ENCODE peak calls at places on chromosomes 7 and 10, in four cellular contexts. N, B, T and D are unnamed samples.

GRCh38 chr7:28921822-28922221 is 36.3 kb downstream of the TRIL start:
- DNase-seq in T (peak), B (peak), N (no peak), D (peak)

GRCh38 chr7:98276241-98276761 is 5.2 kb upstream of the BRI3 start:
- DNase-seq in N (no peak), T (peak), B (no peak), D (no peak)

GRCh38 chr10:125783957-125784356 is 8.3 kb upstream of the MMP21 start:
- DNase-seq in T (no peak), B (no peak), N (no peak), D (no peak)

GRCh38 chr10:43039629-43040481 is 37.0 kb upstream of the RET start:
- DNase-seq in N (no peak), B (no peak), T (no peak), D (no peak)

GRCh38 chr10:60382946-60383681 is 6.6 kb downstream of the ANK3 start:
- DNase-seq in B (no peak), T (no peak), N (no peak), D (no peak)

GRCh38 chr10:99450624-99451498 is 20.4 kb upstream of the GOT1 start:
- DNase-seq in T (peak), B (no peak), N (no peak), D (no peak)

GRCh38 chr10:119284679-119285096 is 77.3 kb downstream of the GRK5 start:
- DNase-seq in T (no peak), N (no peak), B (no peak), D (no peak)

GRCh38 chr7:57256637-57257375 is 124.6 kb upstream of the ZNF479 start:
- DNase-seq in T (no peak), N (no peak), B (no peak), D (no peak)

GRCh38 chr7:56097700-56098099 is 4.9 kb upstream of the PHKG1 start:
- DNase-seq in T (no peak), N (no peak), B (peak), D (peak)

GRCh38 chr7:148541891-148542504 is 48.6 kb upstream of the C7orf33 start:
- DNase-seq in T (no peak), B (no peak), N (no peak), D (no peak)

GRCh38 chr7:148547946-148548345 is 42.6 kb upstream of the C7orf33 start:
- DNase-seq in T (no peak), B (no peak), N (no peak), D (no peak)

GRCh38 chr7:148543302-148543701 is 47.3 kb upstream of the C7orf33 start:
- DNase-seq in B (no peak), T (no peak), N (no peak), D (no peak)

GRCh38 chr7:148545172-148545571 is 45.4 kb upstream of the C7orf33 start:
- DNase-seq in N (no peak), B (no peak), T (no peak), D (no peak)

GRCh38 chr7:148546857-148547256 is 43.7 kb upstream of the C7orf33 start:
- DNase-seq in N (no peak), B (no peak), T (no peak), D (no peak)
- TF ChIP-seq JUN in N (no peak), B (no peak), T (no peak), D (no peak)

GRCh38 chr10:102410427-102411073 is 8.0 kb downstream of the PSD start:
- DNase-seq in N (no peak), T (no peak), B (peak), D (no peak)

GRCh38 chr10:102407641-102407943 is 11.0 kb downstream of the PSD start:
- DNase-seq in N (no peak), B (no peak), T (no peak), D (no peak)

GRCh38 chr10:102408081-102408727 is 10.4 kb downstream of the PSD start:
- DNase-seq in B (no peak), N (no peak), T (no peak), D (no peak)

GRCh38 chr10:102409604-102410426 is 8.8 kb downstream of the PSD start:
- DNase-seq in B (no peak), T (no peak), N (no peak), D (no peak)

GRCh38 chr10:102408728-102409603 is 9.6 kb downstream of the PSD start:
- DNase-seq in T (no peak), B (peak), N (no peak), D (no peak)
- TF ChIP-seq EZH2 in T (no peak), B (no peak), N (no peak), D (peak)

GRCh38 chr7:135510603-135511183 is 791 bp upstream of the CNOT4 start:
- DNase-seq in T (peak), B (peak), N (no peak), D (peak)
- H3K9ac ChIP-seq in T (peak), B (peak), N (peak), D (peak)

DNA sequence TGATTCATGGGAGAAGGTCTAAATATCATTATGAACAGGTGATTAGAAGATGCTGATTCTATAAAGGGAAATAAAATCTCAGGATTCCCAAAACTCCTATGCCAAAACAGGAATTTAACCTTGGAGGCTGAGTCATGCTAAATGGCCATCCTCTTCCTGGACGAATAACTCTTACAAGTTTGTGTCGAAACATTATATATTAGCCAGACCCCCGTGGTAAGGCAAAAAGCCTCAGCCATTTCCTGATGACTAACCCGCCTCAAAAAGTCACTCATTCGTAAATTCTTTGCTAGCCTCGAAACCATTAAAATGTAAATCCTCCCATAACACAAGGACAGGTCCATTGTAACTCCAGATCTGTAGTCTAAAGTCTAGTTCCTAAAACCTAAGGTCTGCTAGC is 32.0 kb downstream of the CUL2 start:
- DNase-seq in N (no peak), T (peak), B (no peak), D (peak)
- TF ChIP-seq JUN in N (no peak), T (no peak), B (no peak), D (peak)

DNA sequence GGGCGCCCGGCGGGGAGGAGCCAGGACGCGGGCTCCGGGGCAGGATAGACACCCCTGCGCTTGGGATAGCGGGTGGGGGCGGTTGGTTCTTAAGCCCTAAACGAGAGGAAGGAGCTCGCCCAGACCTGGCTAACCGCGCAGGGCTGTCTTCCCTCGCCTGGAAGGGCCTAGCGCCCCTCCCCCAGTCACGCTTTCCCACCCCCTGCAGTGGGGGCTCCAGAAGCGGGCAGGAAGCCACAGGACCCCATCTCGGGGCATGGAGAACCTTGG is 6.5 kb downstream of the SHH start:
- DNase-seq in N (no peak), T (no peak), B (no peak), D (no peak)
- TF ChIP-seq EZH2 in N (no peak), T (no peak), B (no peak), D (peak)

DNA sequence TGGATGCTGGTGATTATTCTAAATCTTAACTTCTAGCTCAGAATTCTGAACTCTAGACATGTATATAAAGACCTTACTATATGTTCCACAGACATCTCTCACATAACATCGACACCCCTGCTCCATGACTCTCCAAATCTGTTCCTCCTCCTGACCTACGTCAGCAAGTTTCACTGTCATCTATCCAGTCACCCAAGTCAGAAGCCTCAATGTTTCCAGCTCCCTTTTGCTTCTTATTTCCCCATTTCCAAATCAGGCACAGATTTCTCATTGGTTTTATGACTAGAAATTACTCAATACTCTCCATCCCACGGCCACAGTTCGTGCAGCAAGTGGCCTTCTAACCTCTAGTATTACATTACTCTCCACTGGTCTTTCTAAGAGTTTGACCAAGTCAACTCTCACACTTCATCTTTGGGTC is 28.5 kb downstream of the EPC1 start:
- DNase-seq in B (no peak), T (no peak), N (no peak), D (no peak)
- H3K9ac ChIP-seq in B (no peak), T (no peak), N (no peak), D (no peak)

GRCh38 chr7:6161463-6162330 is 110.7 kb downstream of the CYTH3 start:
- DNase-seq in B (no peak), T (no peak), N (no peak), D (no peak)
- TF ChIP-seq JUN in B (no peak), T (no peak), N (no peak), D (no peak)

GRCh38 chr10:92691591-92692084 is 1.9 kb downstream of the HHEX start:
- DNase-seq in T (no peak), B (peak), N (no peak), D (peak)

GRCh38 chr10:92691042-92691590 is 1.4 kb downstream of the HHEX start:
- DNase-seq in N (no peak), B (no peak), T (no peak), D (no peak)

GRCh38 chr10:92689663-92690210 is at the start of gene HHEX:
- DNase-seq in N (no peak), B (peak), T (peak), D (peak)

GRCh38 chr10:92688927-92689662 is 660 bp upstream of the HHEX start:
- DNase-seq in T (peak), B (peak), N (no peak), D (peak)

GRCh38 chr10:92690211-92691041 is 671 bp downstream of the HHEX start:
- DNase-seq in N (no peak), T (no peak), B (peak), D (peak)
- TF ChIP-seq EZH2 in N (peak), T (no peak), B (no peak), D (no peak)

DNA sequence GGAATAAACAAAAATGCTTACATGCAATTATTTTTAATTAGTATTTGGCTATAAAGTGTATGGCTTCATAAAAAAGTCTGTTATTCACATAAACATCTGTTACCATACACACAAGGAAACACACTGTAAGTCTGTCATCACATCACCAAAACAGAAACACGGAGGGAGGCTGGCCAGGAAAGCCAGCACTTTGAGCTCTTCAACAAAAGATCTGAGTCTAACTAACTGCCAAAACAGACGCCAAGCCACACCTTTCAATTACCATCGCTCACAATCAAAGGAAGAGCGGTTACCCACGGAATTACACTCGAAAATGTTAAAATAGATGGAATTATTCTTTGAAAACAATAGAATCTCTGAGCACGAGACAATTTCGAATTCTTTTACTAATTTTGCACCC is 49.2 kb upstream of the MGMT start:
- DNase-seq in T (no peak), B (no peak), N (no peak), D (peak)
- H3K9ac ChIP-seq in T (no peak), B (no peak), N (no peak), D (peak)

DNA sequence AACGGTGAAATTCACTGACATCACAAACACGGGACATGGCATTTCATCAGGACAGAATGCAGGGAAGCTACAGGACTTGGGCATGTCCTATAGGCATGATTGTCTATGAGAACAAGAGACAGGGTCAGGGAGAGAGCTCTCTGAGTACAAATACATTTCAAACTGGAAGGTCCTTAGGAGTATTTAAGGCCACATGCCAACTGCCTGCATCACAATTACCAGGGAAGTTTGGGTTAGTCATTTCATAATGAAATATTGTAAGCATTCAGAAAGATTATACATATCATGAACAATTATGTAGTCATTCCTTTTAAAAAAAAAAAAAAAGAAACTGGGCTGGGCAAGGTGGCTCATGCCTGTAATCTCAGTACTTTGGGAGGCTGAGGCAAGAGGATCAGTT is 71.3 kb downstream of the CREB3L2 start:
- DNase-seq in B (no peak), N (no peak), T (no peak), D (peak)
- TF ChIP-seq JUN in B (no peak), N (no peak), T (no peak), D (no peak)